ENCODE peak calls at places on chromosomes 12 and 14, in seven cellular contexts. Z is NCI-H2227 treated with DMSO at 0.1 percent for 48 hours, G is T-helper 17 cell, J is Calu3, W is EH, X is glomerular endothelial cell, F is AG04450. R is an unnamed sample.

GRCh38 chr12:98425859-98426258 is 89.5 kb upstream of the TMPO start:
- DNase-seq in Z (no peak), G (no peak), J (no peak), W (no peak), X (no peak), F (no peak), R (no peak)

GRCh38 chr12:6276936-6277615 is 33.4 kb upstream of the PLEKHG6 start:
- DNase-seq in Z (no peak), G (no peak), J (peak; percentile 20), W (no peak), X (no peak), F (no peak), R (no peak)

GRCh38 chr12:109510196-109510595 is 32.8 kb downstream of the UBE3B start:
- DNase-seq in Z (no peak), G (no peak), J (no peak), W (no peak), X (no peak), F (no peak), R (no peak)

GRCh38 chr12:41645624-41646023 is 457.5 kb downstream of the PDZRN4 start:
- DNase-seq in Z (no peak), G (no peak), J (no peak), W (no peak), X (no peak), F (no peak), R (no peak)

GRCh38 chr12:121124402-121125109 is 8.1 kb upstream of the P2RX7 start:
- DNase-seq in Z (no peak), G (no peak), J (peak; percentile 80), W (peak; percentile 89), X (peak; percentile 78), F (peak; percentile 49), R (no peak)

GRCh38 chr14:29925106-29925722 is 2.4 kb downstream of the PRKD1 start:
- DNase-seq in Z (no peak), G (no peak), J (no peak), W (peak; percentile 85), X (no peak), F (peak; percentile 29), R (no peak)

GRCh38 chr14:51219473-51220448 is 20.3 kb upstream of the TMX1 start:
- DNase-seq in Z (peak; percentile 52), G (no peak), J (peak; percentile 9), W (peak; percentile 45), X (no peak), F (no peak), R (no peak)

GRCh38 chr12:47686645-47687240 is 19.1 kb downstream of the RPAP3 start:
- DNase-seq in Z (peak; percentile 27), G (no peak), J (peak; percentile 10), W (peak; percentile 65), X (no peak), F (peak; percentile 26), R (no peak)

GRCh38 chr12:23834076-23834475 is 115.4 kb downstream of the SOX5 start:
- DNase-seq in Z (no peak), G (no peak), J (no peak), W (no peak), X (no peak), F (no peak), R (no peak)

GRCh38 chr12:105814283-105814682 is 324.5 kb downstream of the NUAK1 start:
- DNase-seq in Z (peak; percentile 78), G (no peak), J (no peak), W (no peak), X (no peak), F (no peak), R (no peak)

GRCh38 chr12:58640314-58640713 is 280.0 kb downstream of the LRIG3 start:
- DNase-seq in Z (no peak), G (no peak), J (no peak), W (peak; percentile 13), X (no peak), F (no peak), R (no peak)

GRCh38 chr12:69512820-69513219 is 42.6 kb downstream of the FRS2 start:
- DNase-seq in Z (no peak), G (no peak), J (no peak), W (peak; percentile 38), X (no peak), F (no peak), R (no peak)

GRCh38 chr12:6708968-6709394 is 8.4 kb upstream of the PIANP start:
- DNase-seq in Z (no peak), G (no peak), J (no peak), W (peak; percentile 8), X (no peak), F (no peak), R (no peak)

R was measured in activated B cell treated with CpG ODN at 0.5 μM for 24 hours.